ENCODE peak calls at places on chromosomes 7 and 10, in seven cellular contexts. X, O, B, H, R, D and K are unnamed samples.

GRCh38 chr7:47418910-47419309 is 163.0 kb downstream of the TNS3 start:
- DNase-seq in R (no peak), B (no peak), O (no peak), X (no peak), D (no peak), H (no peak), K (no peak)

GRCh38 chr10:104559935-104560334 is 81.2 kb upstream of the SORCS3 start:
- DNase-seq in B (no peak), R (no peak), X (no peak), O (no peak), D (no peak), H (no peak), K (no peak)

GRCh38 chr10:127122831-127123230 is 73.6 kb downstream of the INSYN2A start:
- DNase-seq in H (no peak), X (no peak), O (no peak), B (no peak), D (no peak), R (no peak), K (no peak)

GRCh38 chr7:26291251-26291650 is 411 bp upstream of the SNX10 start:
- DNase-seq in D (no peak), B (no peak), R (no peak), O (no peak), H (no peak), X (no peak), K (no peak)

GRCh38 chr7:138564365-138564764 is 104.3 kb downstream of the TRIM24 start:
- DNase-seq in B (no peak), D (no peak), H (no peak), R (no peak), O (peak; percentile 19), X (no peak), K (no peak)

GRCh38 chr10:103806376-103807320 is 48.7 kb downstream of the SH3PXD2A start:
- DNase-seq in X (no peak), R (no peak), H (no peak), O (peak; percentile 34), D (no peak), B (no peak), K (no peak)

GRCh38 chr7:77537136-77537594 is at the start of gene PTPN12:
- DNase-seq in H (peak; percentile 57), R (no peak), B (no peak), X (no peak), D (peak; percentile 32), O (no peak), K (peak; percentile 66)

GRCh38 chr10:107930037-107930436 is 765.5 kb upstream of the SORCS1 start:
- DNase-seq in B (no peak), D (no peak), H (no peak), X (no peak), R (no peak), O (no peak), K (no peak)

GRCh38 chr7:131753620-131754222 is 197.3 kb upstream of the PODXL start:
- DNase-seq in O (no peak), X (peak; percentile 14), B (no peak), H (no peak), D (no peak), R (no peak), K (no peak)

GRCh38 chr10:50216894-50217293 is 34.4 kb downstream of the ASAH2 start:
- DNase-seq in X (peak; percentile 12), D (no peak), R (peak; percentile 10), H (peak; percentile 20), B (no peak), O (no peak), K (no peak)